ENCODE peak calls at places on chromosomes 3 and 15, in nine cellular contexts. W, O, N, E, I, P, R, J and T are unnamed samples.

GRCh38 chr15:72982750-72983149 is 69.5 kb upstream of the NEO1 start:
- DNase-seq in E (no peak), R (no peak), W (no peak), P (no peak), O (no peak), I (no peak), N (no peak), J (no peak), T (peak; percentile 21)

GRCh38 chr15:77311618-77312398 is 108.1 kb downstream of the PEAK1 start:
- DNase-seq in W (no peak), N (peak; percentile 38), O (no peak), E (no peak), J (no peak), P (no peak), I (no peak), R (no peak), T (no peak)

GRCh38 chr3:186093271-186093900 is 15.5 kb downstream of the ETV5 start:
- DNase-seq in O (no peak), W (no peak), J (no peak), P (no peak), N (peak; percentile 58), R (no peak), E (no peak), I (no peak), T (no peak)

GRCh38 chr3:139388961-139389551 is 391 bp downstream of the COPB2 start:
- DNase-seq in N (no peak), R (no peak), J (no peak), O (no peak), E (peak; percentile 26), I (no peak), W (no peak), P (no peak), T (no peak)

GRCh38 chr3:23036728-23037127 is 166.4 kb upstream of the UBE2E2 start:
- DNase-seq in R (no peak), P (no peak), N (no peak), I (no peak), E (no peak), J (no peak), W (no peak), O (no peak), T (no peak)

GRCh38 chr3:189308594-189308993 is 136.8 kb downstream of the TPRG1 start:
- DNase-seq in N (no peak), W (no peak), E (no peak), I (no peak), P (no peak), O (no peak), J (no peak), R (no peak), T (no peak)

GRCh38 chr15:34993413-34993812 is 5.3 kb upstream of the ZNF770 start:
- DNase-seq in P (no peak), O (no peak), J (no peak), R (peak; percentile 38), I (no peak), E (no peak), N (no peak), W (no peak), T (no peak)

GRCh38 chr15:89430530-89431341 is 65.6 kb downstream of the RHCG start:
- DNase-seq in N (peak; percentile 49), P (peak; percentile 90), O (peak; percentile 89), R (peak; percentile 92), I (peak; percentile 86), W (peak; percentile 91), E (peak; percentile 91), J (peak; percentile 94), T (peak; percentile 96)

GRCh38 chr3:128438488-128439072 is 28.1 kb downstream of the DNAJB8 start:
- DNase-seq in I (no peak), E (no peak), O (no peak), R (peak; percentile 34), P (no peak), J (no peak), W (no peak), N (no peak), T (no peak)

GRCh38 chr3:144129536-144130214 is 158.1 kb downstream of the DIPK2A start:
- DNase-seq in J (no peak), N (no peak), P (no peak), E (no peak), W (no peak), O (no peak), I (no peak), R (no peak), T (no peak)

GRCh38 chr15:88337993-88338392 is 81.5 kb upstream of the NTRK3 start:
- DNase-seq in O (no peak), P (no peak), N (no peak), J (no peak), R (no peak), E (no peak), I (no peak), W (no peak), T (no peak)

GRCh38 chr3:177904661-177905060 is 631.6 kb upstream of the KCNMB2 start:
- DNase-seq in J (no peak), W (no peak), P (no peak), E (no peak), O (no peak), I (no peak), N (no peak), R (no peak), T (no peak)

GRCh38 chr3:13846716-13847570 is 32.9 kb downstream of the WNT7A start:
- DNase-seq in J (no peak), P (no peak), I (no peak), R (no peak), W (no peak), E (no peak), O (no peak), N (no peak), T (no peak)

GRCh38 chr15:26804063-26804804 is 31.4 kb upstream of the GABRB3 start:
- DNase-seq in P (no peak), R (no peak), W (no peak), J (no peak), N (no peak), E (no peak), I (no peak), O (no peak), T (no peak)

GRCh38 chr3:169822540-169822939 is 9.8 kb upstream of the LRRC34 start:
- DNase-seq in N (no peak), I (no peak), O (peak; percentile 49), E (no peak), J (no peak), W (no peak), R (no peak), P (peak; percentile 20), T (no peak)

GRCh38 chr3:27939940-27940339 is 217.8 kb upstream of the EOMES start:
- DNase-seq in E (no peak), O (no peak), N (peak; percentile 12), I (no peak), P (no peak), J (no peak), W (no peak), R (no peak), T (no peak)

GRCh38 chr15:43093026-43093425 is 12.8 kb downstream of the UBR1 start:
- DNase-seq in W (no peak), P (no peak), N (no peak), E (no peak), R (no peak), O (no peak), J (no peak), I (no peak), T (no peak)
- H3K27ac ChIP-seq in W (no peak overlapping the region), P (no peak overlapping the region), N (no peak overlapping the region), E (no peak overlapping the region), R (no peak overlapping the region), O (no peak overlapping the region), J (peak overlapping the region; percentile 63), I (no peak overlapping the region), T (no peak overlapping the region)

DNA sequence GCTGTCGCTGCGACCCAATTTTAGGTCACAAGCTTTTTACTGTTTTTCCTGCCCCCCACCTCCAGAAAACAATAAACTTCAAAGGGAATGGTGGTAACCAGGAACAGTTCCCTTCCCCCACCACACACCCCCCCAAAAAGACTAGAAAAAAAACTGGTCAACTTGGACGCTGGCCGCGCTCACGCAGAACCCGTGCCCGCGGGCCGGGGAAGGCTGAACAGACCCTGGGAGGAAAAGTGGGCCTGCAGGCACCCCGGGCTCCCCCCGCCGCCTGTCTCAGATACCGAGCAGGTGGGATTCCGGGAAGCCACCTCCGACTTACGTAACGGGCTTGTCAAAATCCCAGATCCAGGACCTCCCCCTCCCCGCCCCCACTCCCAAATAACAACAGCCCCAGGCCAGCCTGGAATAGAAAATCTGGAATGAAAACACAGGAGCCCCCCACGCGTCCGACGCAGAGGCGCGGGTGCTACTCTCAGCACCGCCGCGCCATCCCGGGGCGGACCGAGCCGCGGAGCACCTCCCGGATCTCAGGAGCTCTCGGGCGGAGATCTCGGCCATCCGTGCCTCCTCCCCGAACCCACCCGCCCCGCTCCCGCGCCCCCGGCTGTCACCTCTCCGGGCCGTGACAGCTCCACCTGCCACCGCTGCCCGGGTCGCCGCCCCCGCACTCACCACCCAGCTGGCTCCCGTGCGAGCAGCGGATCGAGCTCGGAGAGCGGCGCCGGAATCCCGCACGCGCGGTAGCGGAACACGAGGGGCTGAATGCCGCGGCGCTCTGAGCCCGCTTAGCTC is 561 bp downstream of the DENND4A start:
- DNase-seq in R (no peak), P (peak; percentile 67), N (peak; percentile 65), E (peak; percentile 58), I (peak; percentile 89), J (peak; percentile 60), W (peak; percentile 85), O (peak; percentile 89), T (peak; percentile 94)
- TF ChIP-seq POLR2A in R (no peak), P (no peak), N (no peak), E (no peak), I (no peak), J (no peak), W (no peak), O (peak; percentile 20), T (no peak)

DNA sequence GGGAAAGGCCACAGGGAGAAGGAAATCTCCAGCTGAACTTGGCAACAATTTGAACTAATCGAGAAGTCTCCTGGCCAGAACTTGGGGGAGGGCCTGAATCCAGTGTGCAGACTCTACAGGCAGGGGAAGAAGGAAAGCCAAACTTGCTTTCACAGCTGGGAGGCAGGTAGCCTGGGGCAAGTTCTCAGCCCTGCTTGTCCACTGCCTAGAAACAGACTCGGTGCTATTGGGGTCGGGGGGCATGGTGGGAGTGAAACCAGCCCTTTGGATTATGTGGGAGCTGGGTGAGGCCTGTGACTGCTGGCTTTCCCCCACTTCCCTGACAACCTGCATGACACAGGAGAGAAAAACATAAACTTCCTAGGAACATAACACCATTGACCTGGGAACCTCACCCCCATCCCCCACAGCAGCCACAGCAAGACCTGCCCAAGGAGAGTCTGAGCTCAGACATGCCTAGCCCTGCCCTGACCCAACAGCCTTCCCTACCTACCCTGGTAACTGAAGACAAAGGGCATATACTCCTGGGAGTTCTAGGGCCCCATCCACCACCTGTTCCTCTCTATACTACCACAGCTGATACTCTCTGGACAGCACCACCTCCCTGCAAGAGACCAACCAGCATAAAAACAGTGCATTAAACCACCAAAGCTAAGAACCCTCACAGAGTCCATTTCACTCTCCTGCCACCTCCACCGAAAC is 103.7 kb upstream of the MNS1 start:
- DNase-seq in O (no peak), J (no peak), P (no peak), I (no peak), W (no peak), R (no peak), N (no peak), E (no peak), T (no peak)
- TF ChIP-seq EP300 in O (no peak), J (no peak), P (no peak), I (no peak), W (no peak), R (no peak), N (no peak), E (no peak), T (no peak)

DNA sequence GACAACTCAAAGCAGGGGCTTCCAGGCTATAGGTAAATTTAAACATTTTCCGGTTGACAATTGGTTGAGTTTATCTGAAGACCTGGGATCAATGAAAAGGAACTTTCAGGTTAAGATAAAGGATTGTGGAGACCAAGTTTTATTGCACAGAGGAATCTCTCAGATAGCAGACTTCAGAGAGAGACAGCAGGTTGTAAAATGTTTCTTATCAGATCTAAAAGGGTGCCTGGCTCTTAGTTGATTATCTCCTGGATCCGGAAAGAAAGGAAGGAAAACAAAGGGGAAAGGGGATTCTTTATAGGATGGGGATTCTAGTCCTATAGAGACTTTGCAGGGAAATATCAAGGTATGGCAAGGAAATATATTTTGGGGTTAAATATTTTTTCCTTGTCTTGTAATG is 951.3 kb upstream of the SEMA6D start:
- DNase-seq in N (no peak), E (no peak), I (no peak), J (no peak), P (no peak), O (no peak), W (no peak), R (no peak), T (no peak)
- H3K27ac ChIP-seq in N (no peak overlapping the region), E (no peak overlapping the region), I (no peak overlapping the region), J (no peak overlapping the region), P (no peak overlapping the region), O (no peak overlapping the region), W (no peak overlapping the region), R (no peak overlapping the region), T (no peak overlapping the region)